ENCODE peak calls at places on chromosomes 4 and X, in five cellular contexts. H is NCI-H2081, S is colonic mucosa, T is HEK293T, L is ovary. C is an unnamed sample.

GRCh38 chr4:124144302-124144701 is 568.2 kb downstream of the ANKRD50 start:
- DNase-seq in H (peak; percentile 9), S (no peak), T (no peak), L (no peak), C (peak; percentile 16)

GRCh38 chrX:40176979-40177430 is 79.2 kb upstream of the BCOR start:
- DNase-seq in H (no peak), S (peak; percentile 26), T (no peak), L (peak; percentile 54), C (no peak)

GRCh38 chr4:2172161-2172560 is 69.8 kb downstream of the HAUS3 start:
- DNase-seq in H (no peak), S (no peak), T (no peak), L (no peak), C (no peak)

GRCh38 chr4:147638942-147639341 is 21.7 kb downstream of the TMEM184C start:
- DNase-seq in H (no peak), S (no peak), T (no peak), L (no peak), C (no peak)

GRCh38 chrX:139559383-139560042 is 29.0 kb downstream of the F9 start:
- DNase-seq in H (no peak), S (peak; percentile 44), T (peak; percentile 42), L (no peak), C (peak; percentile 46)

GRCh38 chr4:119039779-119040178 is 95.9 kb upstream of the MYOZ2 start:
- DNase-seq in H (no peak), S (no peak), T (no peak), L (no peak), C (no peak)

GRCh38 chr4:159283697-159284492 is 181.0 kb downstream of the RAPGEF2 start:
- DNase-seq in H (no peak), S (no peak), T (no peak), L (no peak), C (no peak)

GRCh38 chr4:81049310-81049709 is 18.8 kb downstream of the BMP3 start:
- DNase-seq in H (no peak), S (no peak), T (no peak), L (no peak), C (no peak)

GRCh38 chr4:78747328-78747946 is 28.7 kb upstream of the BMP2K start:
- DNase-seq in H (no peak), S (no peak), T (no peak), L (no peak), C (no peak)

GRCh38 chrX:31127716-31128115 is 55.9 kb upstream of the FTHL17 start:
- DNase-seq in H (no peak), S (no peak), T (no peak), L (no peak), C (no peak)

GRCh38 chr4:57490520-57490919 is 380.3 kb upstream of the IGFBP7 start:
- DNase-seq in H (no peak), S (no peak), T (no peak), L (no peak), C (no peak)

GRCh38 chr4:69069085-69069484 is 27.2 kb upstream of the UGT2B7 start:
- DNase-seq in H (no peak), S (no peak), T (no peak), L (no peak), C (no peak)

GRCh38 chr4:128220286-128221235 is 67.1 kb downstream of the PGRMC2 start:
- DNase-seq in H (peak; percentile 1), S (no peak), T (peak; percentile 25), L (no peak), C (no peak)

GRCh38 chr4:4269856-4270255 is 20.1 kb downstream of the LYAR start:
- DNase-seq in H (no peak), S (no peak), T (no peak), L (no peak), C (no peak)

GRCh38 chrX:149073464-149073863 is 431.6 kb downstream of the IDS start:
- DNase-seq in H (no peak), S (no peak), T (no peak), L (no peak), C (no peak)

GRCh38 chr4:178306565-178306964 is 864.3 kb upstream of the AGA start:
- DNase-seq in H (no peak), S (no peak), T (no peak), L (no peak), C (no peak)

GRCh38 chr4:110623710-110624015 is 786 bp upstream of the PITX2 start:
- DNase-seq in H (no peak), S (no peak), T (no peak), L (no peak), C (no peak)

GRCh38 chrX:43450355-43450754 is 205.7 kb upstream of the MAOA start:
- DNase-seq in H (no peak), S (no peak), T (no peak), L (no peak), C (no peak)

GRCh38 chr4:84482564-84483563 is 16.2 kb downstream of the NKX6-1 start:
- DNase-seq in H (no peak), S (peak; percentile 72), T (no peak), L (no peak), C (no peak)

GRCh38 chrX:545488-545887 is 85.1 kb upstream of the SHOX start:
- DNase-seq in H (no peak), S (no peak), T (no peak), L (no peak), C (no peak)

GRCh38 chrX:134836497-134836968 is 154.3 kb upstream of the SMIM10 start:
- DNase-seq in H (no peak), S (no peak), T (no peak), L (no peak), C (no peak)

GRCh38 chrX:3549442-3549875 is 164.0 kb downstream of the PRKX start:
- DNase-seq in H (no peak), S (no peak), T (peak; percentile 16), L (no peak), C (no peak)

GRCh38 chrX:124605518-124605917 is 259.2 kb downstream of the SH2D1A start:
- DNase-seq in H (no peak), S (no peak), T (no peak), L (no peak), C (no peak)

GRCh38 chr4:38673109-38673978 is 9.3 kb downstream of the KLF3 start:
- DNase-seq in H (no peak), S (peak; percentile 96), T (no peak), L (peak; percentile 69), C (peak; percentile 72)

GRCh38 chr4:7266525-7267292 is 74.4 kb downstream of the SORCS2 start:
- DNase-seq in H (no peak), S (no peak), T (no peak), L (no peak), C (no peak)

GRCh38 chr4:26217961-26218676 is 102.7 kb upstream of the RBPJ start:
- DNase-seq in H (no peak), S (no peak), T (no peak), L (no peak), C (no peak)

GRCh38 chr4:77434299-77435092 is 171.1 kb upstream of the CXCL13 start:
- DNase-seq in H (no peak), S (no peak), T (no peak), L (peak; percentile 59), C (no peak)

GRCh38 chrX:13001097-13001496 is 26.2 kb downstream of the TMSB4X start:
- DNase-seq in H (no peak), S (no peak), T (no peak), L (no peak), C (no peak)